ENCODE peak calls at places on chromosomes 5 and 9, in four cellular contexts. N, Q, Z and B are unnamed samples.

GRCh38 chr9:113817171-113817570 is 58.9 kb upstream of the ZNF618 start:
- DNase-seq in Q (no peak), N (no peak), Z (no peak), B (no peak)

GRCh38 chr9:129176786-129177442 is 1.1 kb downstream of the IER5L start:
- DNase-seq in N (no peak), Z (no peak), Q (no peak), B (no peak)

GRCh38 chr9:81320909-81321482 is 368.4 kb downstream of the TLE1 start:
- DNase-seq in Z (no peak), Q (no peak), N (no peak), B (no peak)

GRCh38 chr9:116153765-116154333 is at the start of gene PAPPA:
- DNase-seq in N (no peak), Z (no peak), Q (no peak), B (no peak)

GRCh38 chr9:86978413-86978812 is 31.1 kb upstream of the GAS1 start:
- DNase-seq in N (no peak), Z (no peak), Q (no peak), B (no peak)

GRCh38 chr9:134663084-134663483 is 21.5 kb downstream of the COL5A1 start:
- DNase-seq in Z (no peak), N (no peak), Q (no peak), B (no peak)

GRCh38 chr5:112902561-112902960 is 19.5 kb downstream of the REEP5 start:
- DNase-seq in N (no peak), Z (no peak), Q (no peak), B (no peak)

GRCh38 chr5:71533614-71534013 is 53.5 kb upstream of the MCCC2 start:
- DNase-seq in Z (no peak), Q (no peak), N (peak), B (no peak)

GRCh38 chr9:135794361-135794885 is 92.4 kb downstream of the KCNT1 start:
- DNase-seq in Z (no peak), N (no peak), Q (no peak), B (no peak)

GRCh38 chr9:99357575-99357974 is 135.5 kb downstream of the SEC61B start:
- DNase-seq in Z (no peak), Q (no peak), N (no peak), B (no peak)

GRCh38 chr5:77294212-77294611 is 83.7 kb downstream of the PDE8B start:
- DNase-seq in N (peak), Q (no peak), Z (no peak), B (no peak)

GRCh38 chr9:112586600-112587155 is 100.1 kb downstream of the KIAA1958 start:
- DNase-seq in N (no peak), Z (no peak), Q (no peak), B (no peak)

GRCh38 chr9:134041649-134041962 is 16.3 kb downstream of the BRD3OS start:
- DNase-seq in Z (no peak), N (no peak), Q (no peak), B (no peak)

GRCh38 chr5:115948013-115948605 is 14.2 kb upstream of the LVRN start:
- DNase-seq in N (no peak), Z (no peak), Q (no peak), B (no peak)

GRCh38 chr9:6133346-6134063 is 82.1 kb upstream of the IL33 start:
- DNase-seq in Q (no peak), Z (no peak), N (peak), B (no peak)

GRCh38 chr9:35526087-35526801 is 36.3 kb downstream of the RUSC2 start:
- DNase-seq in Z (no peak), N (no peak), Q (no peak), B (no peak)

GRCh38 chr5:65730910-65731309 is 8.9 kb downstream of the NLN start:
- DNase-seq in Q (no peak), N (no peak), Z (no peak), B (no peak)

GRCh38 chr5:62354028-62354874 is 48.2 kb downstream of the KIF2A start:
- DNase-seq in N (peak), Z (peak), Q (peak), B (peak)

GRCh38 chr9:99353408-99353807 is 131.3 kb downstream of the SEC61B start:
- DNase-seq in N (no peak), Z (no peak), Q (no peak), B (no peak)

GRCh38 chr5:42636425-42636824 is 120.2 kb upstream of the CCDC152 start:
- DNase-seq in N (no peak), Z (peak), Q (peak), B (no peak)

GRCh38 chr9:130948266-130948665 is 9.2 kb upstream of the FIBCD1 start:
- DNase-seq in N (no peak), Z (no peak), Q (no peak), B (no peak)

GRCh38 chr5:2137444-2138050 is 254.8 kb upstream of the IRX4 start:
- DNase-seq in Q (no peak), Z (no peak), N (no peak), B (no peak)

GRCh38 chr5:84393969-84394368 is 9.3 kb upstream of the EDIL3 start:
- DNase-seq in Z (no peak), N (no peak), Q (no peak), B (peak)

GRCh38 chr9:72733896-72734295 is 212.5 kb downstream of the TMC1 start:
- DNase-seq in Q (no peak), Z (no peak), N (no peak), B (no peak)

GRCh38 chr5:126854526-126855110 is 77.7 kb downstream of the LMNB1 start:
- DNase-seq in N (no peak), Q (no peak), Z (no peak), B (no peak)

GRCh38 chr5:10702911-10703491 is 58.0 kb downstream of the DAP start:
- DNase-seq in Z (no peak), Q (peak), N (no peak), B (no peak)

GRCh38 chr9:100346836-100347235 is 5.9 kb downstream of the TEX10 start:
- DNase-seq in Q (no peak), N (no peak), Z (no peak), B (no peak)

GRCh38 chr5:149521739-149522373 is 29.4 kb downstream of the CSNK1A1 start:
- DNase-seq in Q (no peak), Z (no peak), N (no peak), B (no peak)

GRCh38 chr5:138212828-138213160 is 329 bp downstream of the CDC23 start:
- DNase-seq in N (no peak), Q (peak), Z (no peak), B (peak)

GRCh38 chr5:41598011-41598410 is 87.6 kb upstream of the PLCXD3 start:
- DNase-seq in Q (no peak), Z (no peak), N (no peak), B (no peak)

GRCh38 chr5:135365281-135365680 is 33.8 kb downstream of the MACROH2A1 start:
- DNase-seq in N (no peak), Z (no peak), Q (no peak), B (no peak)

GRCh38 chr9:357560-357959 is 142.9 kb downstream of the DOCK8 start:
- DNase-seq in N (no peak), Q (peak), Z (no peak), B (no peak)

GRCh38 chr9:125511780-125512179 is 195.2 kb downstream of the MAPKAP1 start:
- DNase-seq in N (no peak), Z (no peak), Q (no peak), B (no peak)

GRCh38 chr9:136023401-136024225 is 62.4 kb upstream of the UBAC1 start:
- DNase-seq in Z (no peak), N (no peak), Q (no peak), B (no peak)

GRCh38 chr5:5288236-5288635 is 134.2 kb upstream of the ICE1 start:
- DNase-seq in Q (no peak), N (no peak), Z (no peak), B (peak)

GRCh38 chr5:134177197-134178171 is 734 bp upstream of the SKP1 start:
- DNase-seq in Z (peak), N (peak), Q (peak), B (peak)

GRCh38 chr5:134176523-134177196 is at the start of gene SKP1:
- DNase-seq in Q (peak), N (peak), Z (peak), B (peak)

GRCh38 chr5:134171972-134172371 is 4.8 kb downstream of the SKP1 start:
- DNase-seq in N (no peak), Z (no peak), Q (no peak), B (no peak)

GRCh38 chr5:134174841-134175839 is 1.6 kb downstream of the SKP1 start:
- DNase-seq in Z (peak), N (no peak), Q (no peak), B (peak)

DNA sequence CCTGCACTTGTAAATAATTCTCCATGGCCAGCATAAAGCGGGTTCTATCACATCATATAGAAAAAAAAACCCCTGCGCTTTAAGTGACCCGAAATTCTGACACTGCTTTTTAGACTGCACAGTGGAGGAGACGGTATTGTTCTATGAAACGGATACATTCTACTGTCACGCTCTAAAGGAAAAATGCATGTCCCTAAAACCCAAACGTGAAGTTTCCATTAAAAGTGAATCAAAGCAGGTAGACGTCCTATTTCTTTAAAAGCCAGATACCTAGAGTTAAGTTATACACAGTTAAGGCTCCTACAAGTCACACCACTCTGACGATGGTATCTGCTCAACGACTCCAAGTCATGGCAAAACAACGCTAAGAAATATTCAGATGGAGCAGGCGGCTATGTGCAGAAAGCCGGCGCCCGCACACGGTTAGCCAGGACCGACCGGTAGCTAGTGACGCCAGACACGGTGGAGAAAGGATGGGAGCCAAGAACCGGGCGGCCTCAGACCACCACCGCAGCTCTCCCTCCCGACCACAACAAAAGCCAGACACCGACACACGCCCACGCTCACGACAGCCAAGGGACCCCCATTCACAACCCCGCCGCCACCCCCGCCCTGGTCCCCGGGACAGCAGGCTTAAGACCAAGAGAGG is 752 bp downstream of the SKP1 start:
- DNase-seq in Z (no peak), N (no peak), Q (no peak), B (no peak)
- TF ChIP-seq BHLHE40 in Z (no peak), N (no peak), Q (no peak), B (no peak)

GRCh38 chr5:127999909-128000308 is 83.7 kb upstream of the SLC12A2 start:
- DNase-seq in Q (no peak), N (no peak), Z (no peak), B (no peak)
- TF ChIP-seq JUNB in Q (no peak), N (no peak), Z (no peak), B (no peak)

GRCh38 chr5:132472431-132472830 is 18.1 kb downstream of the IRF1 start:
- DNase-seq in Z (no peak), N (no peak), Q (no peak), B (no peak)
- TF ChIP-seq BHLHE40 in Z (no peak), N (no peak), Q (no peak), B (no peak)

DNA sequence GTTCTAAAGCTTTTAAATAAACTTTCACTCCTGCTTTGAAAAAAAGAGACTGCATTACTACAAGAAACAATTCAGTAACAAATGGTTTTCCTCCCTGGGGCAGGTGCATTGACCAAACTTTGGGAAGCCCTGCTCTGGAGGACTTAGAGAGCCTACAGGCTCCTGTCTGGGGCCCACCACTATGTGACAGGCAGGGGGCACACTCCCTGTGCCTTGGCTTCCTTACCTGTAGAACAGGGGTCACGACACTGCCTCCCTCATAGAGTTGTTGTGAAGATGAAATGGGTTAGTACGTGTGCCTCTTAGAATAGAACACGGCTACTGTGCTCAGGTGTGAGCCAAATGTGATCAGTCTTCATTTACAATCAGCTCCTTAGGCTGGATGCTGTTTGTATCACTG is 130.1 kb downstream of the GPBP1 start:
- DNase-seq in N (no peak), Z (no peak), Q (no peak), B (peak)
- TF ChIP-seq JUNB in N (no peak), Z (no peak), Q (no peak), B (no peak)

DNA sequence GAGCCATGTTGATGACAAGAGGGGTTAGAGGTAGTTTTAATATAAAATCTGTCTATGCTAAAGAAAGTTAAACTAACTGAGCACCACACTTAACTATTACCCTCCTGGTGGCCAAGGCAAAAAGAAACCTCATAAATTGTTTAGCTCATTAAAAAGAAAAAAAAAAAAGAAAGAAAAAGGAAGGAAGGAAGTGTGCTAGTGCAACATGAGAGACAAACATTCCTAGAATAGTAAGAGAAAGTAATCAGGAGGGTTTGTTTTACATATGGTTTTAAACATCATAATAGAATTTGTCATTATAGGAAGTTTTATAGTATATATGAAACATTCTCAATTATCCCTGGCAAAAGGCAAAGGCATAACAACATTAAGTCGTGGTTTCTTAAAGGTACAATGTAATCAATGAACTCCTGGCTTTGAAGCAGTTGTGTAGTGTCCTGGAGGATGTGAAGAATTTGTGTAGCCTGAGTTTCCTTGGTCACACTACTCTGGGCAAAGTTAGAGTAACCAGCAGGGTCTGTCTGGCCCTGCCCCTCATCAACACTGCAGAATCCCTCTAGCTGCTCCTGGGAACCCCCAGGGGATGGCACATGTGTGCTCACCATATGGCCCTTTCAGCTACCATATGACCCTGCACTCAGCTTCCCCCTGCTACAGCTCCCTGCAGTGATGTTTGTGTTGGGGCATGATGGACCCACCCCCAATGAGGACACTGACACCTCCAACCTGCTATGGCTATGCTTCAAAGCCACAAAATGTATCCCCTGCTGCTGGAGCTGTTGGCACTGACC is 152.5 kb downstream of the SNX18 start:
- DNase-seq in Q (no peak), N (no peak), Z (no peak), B (no peak)
- TF ChIP-seq BHLHE40 in Q (no peak), N (no peak), Z (no peak), B (no peak)

GRCh38 chr5:175226506-175226905 is 217.5 kb downstream of the DRD1 start:
- DNase-seq in N (no peak), Q (no peak), Z (no peak), B (no peak)
- TF ChIP-seq JUNB in N (no peak), Q (no peak), Z (no peak), B (no peak)

GRCh38 chr5:141692533-141692888 is 10.5 kb upstream of the ARAP3 start:
- DNase-seq in Z (no peak), N (no peak), Q (no peak), B (no peak)

GRCh38 chr5:141694479-141694878 is 12.4 kb upstream of the ARAP3 start:
- DNase-seq in N (no peak), Q (no peak), Z (no peak), B (no peak)

GRCh38 chr5:141691286-141691866 is 9.3 kb upstream of the ARAP3 start:
- DNase-seq in N (no peak), Q (peak), Z (no peak), B (no peak)

GRCh38 chr5:141691867-141692532 is 10.0 kb upstream of the ARAP3 start:
- DNase-seq in N (no peak), Z (peak), Q (peak), B (peak)

GRCh38 chr5:141692919-141693848 is 11.2 kb upstream of the ARAP3 start:
- DNase-seq in Q (peak), N (no peak), Z (no peak), B (no peak)
- TF ChIP-seq BHLHE40 in Q (peak), N (no peak), Z (no peak), B (no peak)

DNA sequence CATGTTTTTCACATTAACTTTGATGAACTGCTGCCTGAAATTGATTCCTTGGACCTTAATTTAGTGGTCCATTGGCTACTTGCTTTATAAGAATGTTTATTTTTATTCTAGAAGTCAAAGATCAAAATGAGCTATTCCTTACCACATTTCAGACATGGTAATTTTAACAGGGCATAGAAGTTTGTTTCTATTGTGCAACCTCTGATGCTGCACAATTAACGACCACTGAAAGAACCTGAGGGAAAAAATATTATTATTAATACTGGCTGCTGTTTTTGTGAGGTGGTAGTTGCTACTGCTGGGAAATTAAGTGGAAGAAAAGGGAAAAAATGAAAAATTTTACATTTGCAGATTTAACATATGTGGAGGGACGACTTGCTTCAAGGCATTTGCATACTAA is 37.9 kb upstream of the RAB3C start:
- DNase-seq in N (no peak), Z (no peak), Q (no peak), B (no peak)
- TF ChIP-seq JUNB in N (no peak), Z (no peak), Q (no peak), B (no peak)